ENCODE peak calls at places on chromosomes 3 and 15, in five cellular contexts. W, I, B, S and Y are unnamed samples.

GRCh38 chr15:77013786-77014136 is 18.8 kb downstream of the PSTPIP1 start:
- DNase-seq in W (peak; percentile 54), S (peak; percentile 46), B (no peak), I (peak; percentile 59), Y (no peak)

GRCh38 chr3:141275032-141275422 is 43.4 kb downstream of the PXYLP1 start:
- DNase-seq in S (no peak), I (no peak), W (peak; percentile 98), B (no peak), Y (no peak)

GRCh38 chr3:175951047-175951694 is 1092.0 kb downstream of the NAALADL2 start:
- DNase-seq in W (no peak), S (no peak), I (no peak), B (no peak), Y (no peak)

GRCh38 chr3:98778852-98779379 is 15.8 kb downstream of the ST3GAL6 start:
- DNase-seq in S (no peak), W (no peak), I (no peak), B (no peak), Y (no peak)

GRCh38 chr15:78075490-78076230 is 1.9 kb downstream of the TBC1D2B start:
- DNase-seq in S (no peak), I (peak; percentile 65), W (no peak), B (no peak), Y (peak; percentile 76)

GRCh38 chr15:40096094-40096876 is 12.4 kb downstream of the BMF start:
- DNase-seq in S (no peak), B (peak; percentile 64), W (no peak), I (no peak), Y (no peak)

GRCh38 chr15:68402432-68403160 is 29.4 kb downstream of the ITGA11 start:
- DNase-seq in I (no peak), B (no peak), W (no peak), S (no peak), Y (peak; percentile 36)

GRCh38 chr15:66822106-66822505 is 120.1 kb downstream of the SMAD6 start:
- DNase-seq in S (no peak), B (no peak), I (no peak), W (no peak), Y (no peak)

GRCh38 chr3:146513386-146514051 is 30.9 kb downstream of the PLSCR1 start:
- DNase-seq in S (no peak), W (no peak), B (no peak), I (no peak), Y (no peak)

GRCh38 chr3:38645601-38646000 is 3.9 kb downstream of the SCN5A start:
- DNase-seq in W (no peak), S (no peak), I (no peak), B (no peak), Y (no peak)

GRCh38 chr3:159764211-159765024 is 224.2 kb upstream of the IL12A start:
- DNase-seq in S (peak; percentile 70), W (no peak), I (peak; percentile 82), B (no peak), Y (no peak)

GRCh38 chr3:71453822-71454512 is 129.6 kb downstream of the FOXP1 start:
- DNase-seq in S (no peak), I (no peak), W (peak; percentile 41), B (peak; percentile 67), Y (no peak)

GRCh38 chr3:172592898-172593669 is 69.9 kb upstream of the TNFSF10 start:
- DNase-seq in B (no peak), S (no peak), I (no peak), W (no peak), Y (no peak)

GRCh38 chr15:83206387-83206970 is 1.1 kb downstream of the HDGFL3 start:
- DNase-seq in I (no peak), W (no peak), B (peak; percentile 13), S (no peak), Y (no peak)

GRCh38 chr3:22960326-22960984 is 242.7 kb upstream of the UBE2E2 start:
- DNase-seq in W (peak; percentile 37), S (no peak), B (peak; percentile 46), I (no peak), Y (no peak)

GRCh38 chr15:98745179-98745578 is 96.8 kb downstream of the IGF1R start:
- DNase-seq in I (no peak), W (no peak), S (no peak), B (no peak), Y (no peak)

GRCh38 chr3:39639344-39640236 is 169.8 kb upstream of the MYRIP start:
- DNase-seq in B (no peak), S (no peak), W (peak; percentile 92), I (no peak), Y (peak; percentile 76)

GRCh38 chr3:7290062-7290825 is 429.3 kb downstream of the GRM7 start:
- DNase-seq in I (no peak), W (no peak), S (no peak), B (no peak), Y (no peak)

GRCh38 chr15:39270976-39271375 is 309.9 kb upstream of the THBS1 start:
- DNase-seq in S (no peak), I (no peak), B (no peak), W (peak; percentile 37), Y (peak; percentile 75)

GRCh38 chr3:178778579-178778978 is 242.3 kb downstream of the KCNMB2 start:
- DNase-seq in W (no peak), B (no peak), I (no peak), S (no peak), Y (no peak)

GRCh38 chr3:160929595-160929994 is 173.6 kb downstream of the PPM1L start:
- DNase-seq in S (peak; percentile 76), W (no peak), I (peak; percentile 80), B (no peak), Y (no peak)

GRCh38 chr3:72820405-72820804 is 27.8 kb downstream of the SHQ1 start:
- DNase-seq in S (no peak), I (no peak), B (no peak), W (peak; percentile 55), Y (no peak)

GRCh38 chr3:173027429-173027828 is 113.6 kb downstream of the SPATA16 start:
- DNase-seq in I (no peak), B (no peak), W (peak; percentile 21), S (no peak), Y (no peak)

GRCh38 chr3:122392868-122393844 is 9.2 kb downstream of the FAM162A start:
- DNase-seq in W (no peak), I (no peak), S (no peak), B (peak; percentile 70), Y (no peak)

GRCh38 chr3:63639821-63640220 is 12.7 kb upstream of the SNTN start:
- DNase-seq in I (no peak), B (no peak), S (no peak), W (no peak), Y (no peak)

GRCh38 chr3:175129126-175129525 is 270.0 kb downstream of the NAALADL2 start:
- DNase-seq in S (no peak), W (no peak), B (no peak), I (no peak), Y (peak; percentile 12)

GRCh38 chr3:158106773-158107461 is 697 bp upstream of the SHOX2 start:
- DNase-seq in B (peak; percentile 49), W (no peak), I (no peak), S (peak; percentile 48), Y (no peak)

GRCh38 chr3:112894258-112894657 is 47.6 kb upstream of the CD200R1L start:
- DNase-seq in W (no peak), S (no peak), B (no peak), I (no peak), Y (no peak)

GRCh38 chr3:31461441-31461840 is 71.3 kb upstream of the STT3B start:
- DNase-seq in I (no peak), B (no peak), W (no peak), S (no peak), Y (no peak)

GRCh38 chr15:95874625-95875024 is 455.9 kb upstream of the NR2F2 start:
- DNase-seq in W (no peak), I (no peak), B (no peak), S (no peak), Y (no peak)

DNA sequence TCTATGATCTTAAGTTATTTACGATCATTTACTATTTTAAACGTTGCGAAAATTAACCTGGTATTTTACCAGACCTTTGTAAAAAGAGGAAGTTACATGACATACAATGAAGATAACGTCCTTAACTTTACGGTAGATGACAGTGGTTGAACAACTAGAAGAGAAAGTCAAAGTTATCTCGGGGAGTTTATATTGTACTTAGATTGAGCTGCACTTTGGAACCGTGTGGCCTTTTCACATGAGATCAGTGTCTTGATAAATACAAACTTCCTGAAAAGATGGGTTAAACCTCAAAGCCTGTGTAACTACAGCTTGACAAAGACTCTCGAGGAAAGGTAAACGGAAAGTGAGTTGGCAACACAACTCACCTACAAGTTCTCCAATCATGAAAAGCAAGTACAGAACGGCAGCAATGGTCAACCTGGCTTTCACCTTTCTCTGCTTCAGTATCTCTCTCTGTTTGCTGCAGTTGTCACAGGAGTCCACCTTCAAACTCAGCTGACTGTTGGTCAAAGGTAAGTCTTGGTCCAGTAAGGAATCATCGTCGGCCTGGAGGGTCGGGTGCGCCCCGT is 873 bp downstream of the SLC30A4 start:
- DNase-seq in I (no peak), W (peak; percentile 62), S (no peak), B (peak; percentile 25), Y (no peak)
- H3K27ac ChIP-seq in I (peak overlapping the region; percentile 85), W (no peak overlapping the region), S (peak overlapping the region; percentile 80), B (no peak overlapping the region), Y (no peak overlapping the region)

DNA sequence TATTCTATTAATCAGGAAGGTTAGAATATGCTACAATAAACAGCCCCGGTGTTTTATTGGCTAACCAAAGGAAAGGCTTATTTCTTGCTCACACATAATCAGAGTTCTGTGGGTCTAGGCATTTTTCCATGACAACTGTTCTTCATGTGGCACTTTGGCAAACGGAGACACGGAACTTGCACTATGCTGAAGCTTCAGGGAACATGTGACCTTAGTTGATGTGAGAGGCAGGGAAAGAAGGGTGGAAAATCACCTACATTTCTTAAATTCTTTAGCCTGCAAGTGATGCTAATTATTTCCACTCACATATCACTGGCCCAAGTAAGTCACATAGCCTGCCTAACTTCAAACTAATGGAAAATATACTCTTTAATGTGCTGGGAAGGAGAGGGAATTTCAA is 344.6 kb downstream of the SV2B start:
- DNase-seq in W (no peak), B (no peak), S (no peak), I (no peak), Y (no peak)
- H3K27ac ChIP-seq in W (no peak overlapping the region), B (no peak overlapping the region), S (no peak overlapping the region), I (no peak overlapping the region), Y (no peak overlapping the region)

GRCh38 chr15:69439623-69440022 is 13.0 kb upstream of the RPLP1 start:
- DNase-seq in I (no peak), B (no peak), S (no peak), W (no peak), Y (no peak)

GRCh38 chr15:69446947-69447346 is 5.7 kb upstream of the RPLP1 start:
- DNase-seq in S (no peak), W (no peak), I (no peak), B (no peak), Y (no peak)

GRCh38 chr15:69444686-69445085 is 7.9 kb upstream of the RPLP1 start:
- DNase-seq in W (no peak), S (no peak), B (no peak), I (no peak), Y (no peak)

GRCh38 chr15:69443032-69443611 is 9.5 kb upstream of the RPLP1 start:
- DNase-seq in I (no peak), S (no peak), W (no peak), B (peak; percentile 19), Y (no peak)
- H3K27ac ChIP-seq in I (no peak overlapping the region), S (no peak overlapping the region), W (no peak overlapping the region), B (no peak overlapping the region), Y (no peak overlapping the region)

DNA sequence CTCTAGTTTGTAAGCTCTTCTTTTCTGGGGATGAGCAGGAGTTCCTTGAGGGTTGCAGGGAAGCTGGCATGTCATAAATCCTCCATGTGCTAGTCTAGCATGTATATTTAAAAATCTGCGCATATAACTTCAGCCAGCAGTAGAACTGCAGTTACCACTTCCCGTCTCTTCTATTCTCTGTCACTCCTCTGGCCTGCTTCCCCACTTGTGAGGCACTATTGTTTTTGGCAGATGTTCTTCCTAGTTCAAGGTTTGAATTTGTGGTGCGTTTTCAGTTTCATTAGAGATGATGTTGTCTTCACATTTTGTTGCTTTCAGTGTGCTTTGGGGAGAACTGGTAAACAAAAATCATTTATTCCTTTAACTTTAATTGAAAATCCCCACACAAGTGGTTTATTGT is 169.1 kb upstream of the ZPLD1 start:
- DNase-seq in W (no peak), S (no peak), I (no peak), B (peak; percentile 34), Y (no peak)
- H3K27ac ChIP-seq in W (no peak overlapping the region), S (no peak overlapping the region), I (no peak overlapping the region), B (no peak overlapping the region), Y (no peak overlapping the region)